ENCODE peak calls at places on chromosomes 16 and 17, in six cellular contexts. D is lower leg skin, M is choroid plexus epithelial cell, L is brain microvascular endothelial cell, J is sigmoid colon, X is transverse colon. W is an unnamed sample.

GRCh38 chr17:73430165-73430680 is 118.4 kb upstream of the CDC42EP4 start:
- DNase-seq in D (no peak), M (no peak), X (no peak), L (no peak), J (no peak), W (no peak)

GRCh38 chr16:27231692-27232060 is 28.4 kb downstream of the KDM8 start:
- DNase-seq in D (no peak), M (no peak), J (no peak), L (no peak), X (no peak), W (no peak)

GRCh38 chr17:39763046-39763800 is 25.5 kb downstream of the GRB7 start:
- DNase-seq in X (no peak), L (no peak), D (no peak), M (no peak), J (no peak), W (no peak)

GRCh38 chr16:78669994-78670393 is 570.5 kb downstream of the WWOX start:
- DNase-seq in M (no peak), J (no peak), D (no peak), L (peak), X (no peak), W (no peak)

GRCh38 chr16:79613009-79613408 is 12.5 kb upstream of the MAF start:
- DNase-seq in D (no peak), X (no peak), J (no peak), L (no peak), M (peak), W (no peak)

GRCh38 chr17:43908111-43908721 is 880 bp upstream of the MPP2 start:
- DNase-seq in X (peak), D (peak), M (peak), L (peak), J (peak), W (no peak)

GRCh38 chr16:25586826-25587225 is 104.9 kb upstream of the HS3ST4 start:
- DNase-seq in D (no peak), L (no peak), J (no peak), X (no peak), M (no peak), W (no peak)

GRCh38 chr17:77420804-77421634 is 280.2 kb downstream of the SEC14L1 start:
- DNase-seq in J (peak), D (no peak), X (peak), L (peak), M (peak), W (no peak)

GRCh38 chr17:40646791-40647548 is 648 bp downstream of the SMARCE1 start:
- DNase-seq in D (no peak), X (no peak), J (no peak), M (peak), L (peak), W (no peak)

GRCh38 chr17:5705081-5705875 is 121.0 kb upstream of the NLRP1 start:
- DNase-seq in D (peak), L (no peak), X (no peak), M (peak), J (no peak), W (no peak)

GRCh38 chr17:32755045-32755805 is 121.7 kb downstream of the MYO1D start:
- DNase-seq in J (no peak), M (peak), D (no peak), X (no peak), L (peak), W (peak)

GRCh38 chr16:48960830-48961229 is 320.8 kb downstream of the CBLN1 start:
- DNase-seq in M (no peak), X (no peak), D (no peak), J (no peak), L (no peak), W (no peak)

GRCh38 chr16:2835638-2836493 is 5.8 kb downstream of the ZG16B start:
- DNase-seq in X (peak), L (peak), J (no peak), M (peak), D (no peak), W (peak)

GRCh38 chr16:90034504-90034903 is 15.2 kb upstream of the DBNDD1 start:
- DNase-seq in X (no peak), M (no peak), L (no peak), J (no peak), D (no peak), W (no peak)

GRCh38 chr16:54033747-54034146 is 252.8 kb downstream of the IRX3 start:
- DNase-seq in J (no peak), M (no peak), X (no peak), D (no peak), L (no peak), W (no peak)

GRCh38 chr17:72430611-72431432 is 310.0 kb downstream of the SOX9 start:
- DNase-seq in L (no peak), D (no peak), X (peak), J (no peak), M (no peak), W (no peak)

GRCh38 chr16:48155926-48156789 is at the start of gene ABCC12:
- DNase-seq in L (no peak), M (no peak), D (no peak), J (no peak), X (no peak), W (no peak)

GRCh38 chr16:46906360-46907060 is 22.3 kb downstream of the GPT2 start:
- DNase-seq in M (no peak), X (no peak), J (no peak), D (no peak), L (no peak), W (no peak)

GRCh38 chr17:48546187-48546923 is 1.4 kb upstream of the HOXB2 start:
- DNase-seq in D (no peak), L (no peak), J (peak), M (no peak), X (no peak), W (no peak)

GRCh38 chr16:8807189-8807588 is 9.6 kb downstream of the PMM2 start:
- DNase-seq in M (no peak), X (no peak), D (no peak), J (no peak), L (no peak), W (no peak)

GRCh38 chr16:88838566-88838965 is 18.2 kb downstream of the GALNS start:
- DNase-seq in X (no peak), L (no peak), M (no peak), D (no peak), J (no peak), W (no peak)

GRCh38 chr17:83200746-83201145 is 121.3 kb downstream of the METRNL start:
- DNase-seq in M (no peak), D (peak), J (peak), L (no peak), X (no peak), W (no peak)

DNA sequence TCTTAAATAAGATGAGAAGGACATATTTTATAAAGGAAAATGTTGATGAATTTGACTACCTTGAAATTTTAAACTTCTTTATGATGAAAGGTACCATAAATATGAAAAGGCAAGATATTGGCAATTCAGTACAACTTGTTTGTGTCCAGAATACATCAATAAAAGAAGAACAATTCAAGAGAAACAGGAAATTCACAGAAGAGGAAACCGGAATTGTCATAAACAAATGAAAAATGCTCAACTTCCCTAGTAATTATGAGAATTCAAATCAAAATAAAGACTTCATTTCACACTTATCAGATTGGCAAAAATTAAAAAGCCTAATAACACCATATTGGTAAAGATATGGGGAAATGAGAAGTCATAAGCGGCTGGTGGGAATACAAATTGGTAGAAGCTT is 54.3 kb downstream of the WSB1 start:
- DNase-seq in J (no peak), L (no peak), X (no peak), D (no peak), M (no peak), W (no peak)
- H3K4me3 ChIP-seq in J (no peak), L (no peak), X (no peak), D (no peak), M (no peak), W (no peak)

GRCh38 chr17:57106107-57106835 is 21.2 kb downstream of the AKAP1 start:
- DNase-seq in M (no peak), X (peak), D (no peak), J (no peak), L (no peak), W (no peak)
- TF ChIP-seq CTCF in M (peak), X (peak), D (no peak), J (no peak), L (peak), W (peak)

DNA sequence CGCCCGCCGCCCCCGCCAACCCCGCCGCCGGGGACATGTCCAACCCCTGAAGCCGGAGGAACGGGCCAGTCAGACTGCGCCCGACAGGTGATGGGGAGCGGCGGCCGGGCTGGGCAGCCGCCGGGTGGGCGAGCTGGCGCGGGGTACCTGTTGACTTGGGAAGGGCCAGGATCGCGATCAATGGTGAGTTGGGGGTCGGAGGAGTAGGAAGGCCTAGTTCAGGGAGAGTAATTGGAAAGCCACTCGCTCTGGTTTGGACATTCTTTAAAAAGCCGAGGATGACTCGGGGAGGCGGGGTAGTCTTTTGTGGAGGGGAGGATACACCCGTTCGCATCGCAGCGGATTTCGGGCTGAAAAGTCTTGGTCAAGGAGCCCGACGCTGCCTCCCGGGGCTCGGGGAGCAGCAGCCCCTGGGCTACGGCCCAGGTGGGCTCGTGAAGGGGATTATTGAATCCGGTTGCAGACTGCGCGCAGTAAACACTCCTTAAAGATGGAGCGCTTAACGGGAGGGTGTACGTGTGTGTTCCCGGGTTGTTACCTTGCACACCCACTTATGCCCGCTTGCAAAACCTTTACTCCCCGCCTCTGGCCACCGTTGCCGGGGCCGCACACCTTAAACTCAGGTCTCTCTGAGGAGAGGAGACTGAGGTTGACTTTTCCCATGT is 123.8 kb downstream of the GOSR1 start:
- DNase-seq in J (no peak), L (no peak), M (peak), D (peak), X (peak), W (no peak)
- H3K4me3 ChIP-seq in J (peak), L (peak), M (peak), D (peak), X (peak), W (peak)

GRCh38 chr17:67376509-67376891 is 581 bp upstream of the PITPNC1 start:
- DNase-seq in L (peak), J (peak), D (no peak), X (peak), M (peak), W (peak)

GRCh38 chr17:67378444-67379250 is 1.6 kb downstream of the PITPNC1 start:
- DNase-seq in M (peak), X (peak), L (peak), J (peak), D (peak), W (peak)

GRCh38 chr17:67377727-67378443 is 804 bp downstream of the PITPNC1 start:
- DNase-seq in X (peak), J (peak), M (peak), D (peak), L (no peak), W (no peak)

GRCh38 chr17:67375761-67376160 is 1.3 kb upstream of the PITPNC1 start:
- DNase-seq in L (no peak), J (no peak), X (no peak), M (no peak), D (no peak), W (no peak)

GRCh38 chr17:67376892-67377726 is at the start of gene PITPNC1:
- DNase-seq in D (peak), J (peak), M (peak), L (peak), X (peak), W (no peak)
- TF ChIP-seq CTCF in D (no peak), J (no peak), M (no peak), L (no peak), X (peak), W (no peak)

GRCh38 chr16:74898667-74899066 is 86.3 kb downstream of the WDR59 start:
- DNase-seq in J (no peak), M (no peak), L (no peak), D (no peak), X (no peak), W (no peak)
- H3K4me3 ChIP-seq in J (no peak), M (no peak), L (no peak), D (no peak), X (no peak), W (no peak)

GRCh38 chr17:42101513-42102292 is 3.4 kb upstream of the ZNF385C start:
- DNase-seq in L (peak), D (peak), M (peak), J (peak), X (peak), W (no peak)
- TF ChIP-seq CTCF in L (peak), D (no peak), M (peak), J (peak), X (peak), W (peak)

GRCh38 chr16:67013238-67013822 is 15.6 kb upstream of the CBFB start:
- DNase-seq in J (no peak), X (no peak), D (no peak), L (no peak), M (no peak), W (no peak)
- H3K4me3 ChIP-seq in J (peak), X (peak), D (peak), L (peak), M (peak), W (peak)

DNA sequence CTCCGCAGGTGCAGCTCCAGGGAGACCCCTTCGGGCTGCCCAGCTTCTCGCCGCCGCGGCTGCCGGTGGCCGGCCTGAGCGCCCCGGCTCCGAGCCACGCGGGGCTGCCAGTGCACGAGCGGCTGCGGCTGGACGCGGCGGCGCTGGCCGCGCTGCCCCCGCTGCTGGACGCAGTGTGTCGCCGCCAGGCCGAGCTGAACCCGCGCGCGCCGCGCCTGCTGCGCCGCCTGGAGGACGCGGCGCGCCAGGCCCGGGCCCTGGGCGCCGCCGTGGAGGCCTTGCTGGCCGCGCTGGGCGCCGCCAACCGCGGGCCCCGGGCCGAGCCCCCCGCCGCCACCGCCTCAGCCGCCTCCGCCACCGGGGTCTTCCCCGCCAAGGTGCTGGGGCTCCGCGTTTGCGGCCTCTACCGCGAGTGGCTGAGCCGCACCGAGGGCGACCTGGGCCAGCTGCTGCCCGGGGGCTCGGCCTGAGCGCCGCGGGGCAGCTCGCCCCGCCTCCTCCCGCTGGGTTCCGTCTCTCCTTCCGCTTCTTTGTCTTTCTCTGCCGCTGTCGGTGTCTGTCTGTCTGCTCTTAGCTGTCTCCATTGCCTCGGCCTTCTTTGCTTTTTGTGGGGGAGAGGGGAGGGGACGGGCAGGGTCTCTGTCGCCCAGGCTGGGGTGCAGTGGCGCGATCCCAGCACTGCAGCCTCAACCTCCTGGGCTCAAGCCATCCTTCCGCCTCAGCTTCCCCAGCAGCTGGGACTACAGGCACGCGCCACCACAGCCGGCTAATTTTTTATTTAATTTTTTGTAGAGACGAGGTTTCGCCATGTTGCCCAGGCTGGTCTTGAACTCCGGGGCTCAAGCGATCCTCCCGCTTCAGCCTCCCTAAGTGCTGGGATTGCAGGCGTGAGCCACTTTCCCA is 5.9 kb downstream of the CTF1 start:
- DNase-seq in D (no peak), L (peak), X (peak), M (peak), J (peak), W (no peak)
- TF ChIP-seq CTCF in D (no peak), L (no peak), X (peak), M (no peak), J (no peak), W (no peak)

GRCh38 chr17:75695141-75695829 is 26.0 kb upstream of the ITGB4 start:
- DNase-seq in X (no peak), M (peak), D (no peak), L (no peak), J (no peak), W (no peak)
- H3K4me3 ChIP-seq in X (no peak), M (no peak), D (no peak), L (no peak), J (no peak), W (no peak)